ENCODE peak calls at places on chromosome 18, in nine cellular contexts. W is EL, B is hippocampal formation, M is progenitor cell of endocrine pancreas, Y is iris pigment epithelial cell, I is AML-193, J is anterior cingulate cortex, Q is pulmonary artery endothelial cell, L is AG10803. S is an unnamed sample.

GRCh38 chr18:57294547-57294946 is 57.8 kb upstream of the ST8SIA3 start:
- DNase-seq in Q (no peak), W (no peak), B (no peak), Y (no peak), M (no peak), L (no peak), I (no peak), J (no peak), S (no peak)

GRCh38 chr18:53225567-53226325 is 885.7 kb downstream of the DCC start:
- DNase-seq in Q (no peak), B (no peak), J (no peak), L (no peak), W (no peak), M (no peak), I (no peak), Y (no peak), S (no peak)

GRCh38 chr18:43570593-43570992 is 293.3 kb upstream of the SYT4 start:
- DNase-seq in W (no peak), Q (no peak), Y (no peak), L (no peak), I (no peak), B (no peak), J (no peak), M (no peak), S (no peak)

GRCh38 chr18:10140461-10140911 is 226.7 kb downstream of the VAPA start:
- DNase-seq in I (no peak), B (no peak), J (no peak), M (no peak), W (no peak), Q (no peak), Y (no peak), L (peak), S (peak)

GRCh38 chr18:59072727-59073421 is 66.8 kb upstream of the SEC11C start:
- DNase-seq in B (no peak), L (no peak), Y (no peak), M (no peak), Q (no peak), W (no peak), I (no peak), J (no peak), S (no peak)

GRCh38 chr18:45619062-45619825 is 4.0 kb downstream of the SLC14A2 start:
- DNase-seq in M (no peak), Q (no peak), B (peak), Y (no peak), J (peak), I (no peak), W (no peak), L (peak), S (peak)

GRCh38 chr18:67232406-67232805 is 284.1 kb downstream of the DSEL start:
- DNase-seq in Q (peak), L (peak), W (peak), M (no peak), Y (peak), B (no peak), I (no peak), J (no peak), S (no peak)

GRCh38 chr18:73646772-73647171 is 500.9 kb downstream of the FBXO15 start:
- DNase-seq in I (no peak), Y (peak), W (peak), M (no peak), Q (peak), J (no peak), L (peak), B (no peak), S (no peak)

GRCh38 chr18:55763805-55764204 is 175.8 kb upstream of the TCF4 start:
- DNase-seq in J (no peak), I (no peak), B (no peak), L (peak), Y (no peak), Q (no peak), W (peak), M (no peak), S (no peak)

GRCh38 chr18:3603460-3604259 is 153.7 kb downstream of the TGIF1 start:
- DNase-seq in Q (peak), L (peak), I (peak), B (peak), Y (peak), W (peak), M (no peak), J (no peak), S (peak)

S was measured in posterior vena cava.